ENCODE peak calls at places on chromosome 12, in five cellular contexts. Y is K562, G is HepG2, T is GM12878, Z is SK-N-SH. V is an unnamed sample.

GRCh38 chr12:78759387-78759786 is 105.2 kb upstream of the SYT1 start:
- DNase-seq in Y (no peak), G (peak; percentile 1), T (no peak), Z (no peak), V (no peak)

GRCh38 chr12:43979450-43979849 is 143.6 kb downstream of the TMEM117 start:
- DNase-seq in Y (no peak), G (no peak), T (no peak), Z (no peak), V (no peak)

GRCh38 chr12:12926571-12927071 is 25.3 kb downstream of the GPRC5D start:
- DNase-seq in Y (no peak), G (no peak), T (no peak), Z (no peak), V (no peak)

GRCh38 chr12:117679776-117680175 is 289.0 kb downstream of the KSR2 start:
- DNase-seq in Y (no peak), G (no peak), T (no peak), Z (no peak), V (no peak)

GRCh38 chr12:130656411-130656810 is 59.7 kb downstream of the RIMBP2 start:
- DNase-seq in Y (no peak), G (no peak), T (no peak), Z (no peak), V (no peak)

GRCh38 chr12:109099426-109100020 is 2.1 kb downstream of the UNG start:
- DNase-seq in Y (no peak), G (no peak), T (no peak), Z (no peak), V (no peak)

GRCh38 chr12:117466677-117467362 is 105.4 kb upstream of the NOS1 start:
- DNase-seq in Y (no peak), G (peak; percentile 68), T (no peak), Z (no peak), V (no peak)

GRCh38 chr12:54475542-54475941 is 2.1 kb upstream of the GTSF1 start:
- DNase-seq in Y (no peak), G (no peak), T (no peak), Z (no peak), V (peak; percentile 35)

GRCh38 chr12:109221277-109221931 is 87.7 kb downstream of the FOXN4 start:
- DNase-seq in Y (no peak), G (no peak), T (no peak), Z (peak; percentile 30), V (no peak)

GRCh38 chr12:87775051-87775450 is 254.2 kb downstream of the C12orf50 start:
- DNase-seq in Y (no peak), G (no peak), T (no peak), Z (no peak), V (no peak)

GRCh38 chr12:8664228-8664963 is 1.8 kb upstream of the MFAP5 start:
- DNase-seq in Y (no peak), G (no peak), T (no peak), Z (no peak), V (no peak)

GRCh38 chr12:108649668-108650067 is 16.0 kb upstream of the SELPLG start:
- DNase-seq in Y (no peak), G (no peak), T (no peak), Z (no peak), V (no peak)

GRCh38 chr12:12239127-12239526 is 27.7 kb downstream of the LRP6 start:
- DNase-seq in Y (no peak), G (no peak), T (no peak), Z (no peak), V (no peak)

GRCh38 chr12:75744607-75745256 is 233.3 kb upstream of the KRR1 start:
- DNase-seq in Y (no peak), G (peak; percentile 30), T (no peak), Z (no peak), V (no peak)

GRCh38 chr12:129693731-129694130 is 210.1 kb downstream of the TMEM132D start:
- DNase-seq in Y (peak; percentile 26), G (no peak), T (no peak), Z (no peak), V (no peak)

GRCh38 chr12:17206553-17206952 is 600.6 kb upstream of the LMO3 start:
- DNase-seq in Y (no peak), G (no peak), T (no peak), Z (no peak), V (no peak)

GRCh38 chr12:13179159-13180074 is 17.1 kb upstream of the EMP1 start:
- DNase-seq in Y (no peak), G (no peak), T (no peak), Z (peak; percentile 54), V (peak; percentile 24)

GRCh38 chr12:100959481-100959880 is 164.9 kb downstream of the ANO4 start:
- DNase-seq in Y (no peak), G (no peak), T (no peak), Z (no peak), V (no peak)

GRCh38 chr12:100955139-100955538 is 160.6 kb downstream of the ANO4 start:
- DNase-seq in Y (no peak), G (peak; percentile 1), T (no peak), Z (no peak), V (no peak)

GRCh38 chr12:100954118-100954517 is 159.5 kb downstream of the ANO4 start:
- DNase-seq in Y (no peak), G (no peak), T (no peak), Z (no peak), V (no peak)

GRCh38 chr12:100953677-100954076 is 159.1 kb downstream of the ANO4 start:
- DNase-seq in Y (no peak), G (no peak), T (no peak), Z (no peak), V (no peak)

GRCh38 chr12:100956311-100956852 is 161.8 kb downstream of the ANO4 start:
- DNase-seq in Y (no peak), G (no peak), T (no peak), Z (no peak), V (no peak)
- TF ChIP-seq GABPA in Y (no peak), G (no peak), T (no peak), Z (no peak), V (no peak)

GRCh38 chr12:127241056-127241830 is 1025.7 kb upstream of the TMEM132C start:
- DNase-seq in Y (no peak), G (no peak), T (no peak), Z (no peak), V (no peak)
- TF ChIP-seq REST in Y (no peak), G (no peak), T (no peak), Z (no peak), V (no peak)

GRCh38 chr12:113049976-113050742 is 6.4 kb upstream of the DTX1 start:
- DNase-seq in Y (no peak), G (peak; percentile 29), T (no peak), Z (peak; percentile 70), V (peak; percentile 2)
- TF ChIP-seq GABPA in Y (no peak), G (no peak), T (no peak), Z (no peak), V (no peak)

DNA sequence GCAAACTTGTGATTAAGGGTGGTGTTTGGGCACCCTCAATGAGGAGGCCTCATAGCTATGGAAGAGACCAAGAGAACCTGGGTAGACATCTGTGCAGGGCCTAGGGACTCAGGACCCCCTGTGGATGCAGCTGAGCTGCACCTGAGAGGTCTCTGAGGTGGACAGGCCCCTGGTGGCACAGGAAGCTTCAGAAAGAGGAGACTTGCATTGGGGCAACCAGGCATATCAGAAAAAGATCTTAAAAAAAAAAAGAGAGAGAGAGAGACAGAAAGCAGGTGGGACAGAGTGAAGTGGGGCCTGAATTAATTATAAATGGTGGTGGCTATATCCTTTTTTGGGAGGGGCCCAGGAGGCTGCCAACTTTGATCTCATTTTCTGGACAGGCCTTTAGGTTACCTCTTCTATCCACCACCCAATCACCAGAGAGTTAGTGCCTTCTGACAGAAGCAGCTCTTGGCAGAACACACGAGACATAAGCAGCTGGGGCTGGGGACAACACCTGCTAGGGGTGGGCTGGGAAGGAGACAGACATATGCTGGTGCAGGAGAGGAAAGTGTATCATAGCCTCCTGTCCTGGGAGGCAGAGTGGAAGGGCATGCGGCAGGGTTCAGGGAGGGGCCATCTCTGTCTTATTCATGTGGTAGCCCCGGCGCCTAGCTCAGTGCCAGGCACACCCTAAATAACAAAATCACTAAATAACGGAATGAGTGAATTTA is 46.6 kb upstream of the ATP23 start:
- DNase-seq in Y (no peak), G (no peak), T (no peak), Z (no peak), V (no peak)
- TF ChIP-seq REST in Y (no peak), G (no peak), T (no peak), Z (no peak), V (no peak)

GRCh38 chr12:58347188-58347587 is 405.8 kb downstream of the ATP23 start:
- DNase-seq in Y (no peak), G (no peak), T (no peak), Z (no peak), V (no peak)

GRCh38 chr12:58346032-58346632 is 404.8 kb downstream of the ATP23 start:
- DNase-seq in Y (peak; percentile 49), G (peak; percentile 4), T (no peak), Z (peak; percentile 25), V (peak; percentile 3)

GRCh38 chr12:58349161-58349560 is 407.8 kb downstream of the ATP23 start:
- DNase-seq in Y (no peak), G (no peak), T (no peak), Z (no peak), V (no peak)
- TF ChIP-seq GABPA in Y (no peak), G (no peak), T (no peak), Z (no peak), V (no peak)

DNA sequence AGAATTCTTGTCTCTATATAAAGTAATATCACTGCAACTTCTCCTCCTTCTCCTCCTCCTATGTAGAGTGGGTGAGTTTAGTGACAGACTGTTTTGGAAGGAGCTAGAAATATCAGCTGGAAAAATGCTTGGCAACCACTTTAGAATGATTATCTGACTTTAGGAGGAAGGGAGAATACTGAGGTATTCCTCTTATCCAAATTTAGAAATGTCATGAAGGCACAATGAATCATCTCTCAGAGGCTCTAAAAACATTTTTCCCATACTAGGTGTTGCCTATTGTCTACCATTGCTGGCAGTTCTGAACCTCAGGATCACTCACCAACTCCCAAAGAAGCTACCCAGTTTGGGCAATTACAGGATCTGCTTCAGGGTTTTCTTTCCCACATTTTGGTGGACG is 306.6 kb upstream of the ATP2B1 start:
- DNase-seq in Y (no peak), G (no peak), T (no peak), Z (no peak), V (no peak)
- TF ChIP-seq REST in Y (no peak), G (no peak), T (no peak), Z (no peak), V (no peak)

DNA sequence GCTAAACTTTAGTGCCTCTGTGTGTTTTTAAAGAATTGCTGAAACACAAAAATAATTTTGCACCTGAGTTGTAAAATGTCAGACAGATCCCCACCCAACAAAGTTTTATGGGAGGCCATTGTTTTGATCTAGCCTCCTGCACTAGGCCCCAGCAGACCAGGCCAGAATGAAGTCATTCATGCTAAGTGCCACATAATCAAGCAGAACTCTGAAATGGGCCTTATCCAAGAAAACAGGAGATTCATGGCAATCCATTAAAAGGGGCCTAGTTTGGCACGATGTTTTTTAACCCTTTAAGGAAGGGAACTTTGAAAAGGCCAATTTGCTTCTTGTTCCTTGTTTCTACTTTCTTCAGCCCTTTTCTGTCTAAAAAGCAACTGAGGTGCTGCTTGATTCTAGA is 260.9 kb downstream of the ITPR2 start:
- DNase-seq in Y (no peak), G (no peak), T (no peak), Z (no peak), V (no peak)
- TF ChIP-seq GABPA in Y (no peak), G (no peak), T (no peak), Z (no peak), V (no peak)